ENCODE peak calls at places on chromosomes 13 and 19, in seven cellular contexts. I is thyroid gland, T is fibroblast of lung, V is neuronal stem cell, E is right lobe of liver, F is endothelial cell of umbilical vein, H is AG04450. K is an unnamed sample.
A peak's percentile ranks its signal among the peaks of the same experiment; 100 is the strongest.

GRCh38 chr13:75723927-75724326 is 87.8 kb downstream of the LMO7 start:
- DNase-seq in F (no peak), I (no peak), H (no peak), T (no peak), E (no peak), V (no peak), K (no peak)

GRCh38 chr19:42279148-42279901 is 10.3 kb downstream of the CIC start:
- DNase-seq in E (no peak), H (no peak), V (no peak), I (no peak), F (no peak), T (no peak), K (no peak)

GRCh38 chr13:44601596-44601995 is 25.5 kb upstream of the TSC22D1 start:
- DNase-seq in V (no peak), H (no peak), F (no peak), E (no peak), I (no peak), T (no peak), K (no peak)

GRCh38 chr13:30421093-30422055 is 919 bp upstream of the UBE2L5 start:
- DNase-seq in F (peak; percentile 81), T (peak; percentile 87), I (peak; percentile 84), H (peak; percentile 54), V (peak; percentile 74), E (peak; percentile 88), K (peak; percentile 36)

GRCh38 chr13:40113644-40114304 is 458.3 kb downstream of the COG6 start:
- DNase-seq in E (no peak), H (no peak), V (no peak), F (no peak), T (peak; percentile 55), I (no peak), K (no peak)

GRCh38 chr13:57270493-57270892 is 103.5 kb downstream of the PRR20E start:
- DNase-seq in H (no peak), T (no peak), V (no peak), F (no peak), I (no peak), E (no peak), K (no peak)

GRCh38 chr13:92829930-92830329 is 396.7 kb upstream of the GPC6 start:
- DNase-seq in T (no peak), I (no peak), V (no peak), F (no peak), H (no peak), E (no peak), K (no peak)

GRCh38 chr19:55358943-55359908 is 3.8 kb downstream of the GARIN5B start:
- DNase-seq in H (no peak), F (no peak), V (no peak), T (no peak), E (peak; percentile 16), I (no peak), K (no peak)

GRCh38 chr19:53545271-53546065 is 7.5 kb downstream of the ZNF331 start:
- DNase-seq in F (peak; percentile 9), V (no peak), E (no peak), T (peak; percentile 87), I (peak; percentile 70), H (no peak), K (no peak)

GRCh38 chr13:61275251-61275650 is 140.4 kb downstream of the PCDH20 start:
- DNase-seq in F (no peak), I (no peak), H (no peak), T (no peak), V (no peak), E (no peak), K (no peak)

GRCh38 chr13:32309812-32310706 is 5.1 kb downstream of the ZAR1L start:
- DNase-seq in V (peak; percentile 41), E (no peak), I (peak; percentile 9), F (peak; percentile 72), H (peak; percentile 41), T (peak; percentile 47), K (no peak)

GRCh38 chr13:52454459-52454824 is 836 bp upstream of the CKAP2 start:
- DNase-seq in H (no peak), V (no peak), I (no peak), F (peak; percentile 36), E (no peak), T (peak; percentile 13), K (peak; percentile 10)

GRCh38 chr13:31880849-31881494 is 141.6 kb downstream of the RXFP2 start:
- DNase-seq in E (no peak), F (no peak), T (no peak), V (no peak), I (no peak), H (no peak), K (no peak)

GRCh38 chr19:34366670-34367423 is 1.9 kb downstream of the GPI start:
- DNase-seq in V (no peak), T (peak; percentile 67), E (no peak), H (peak; percentile 23), F (no peak), I (no peak), K (no peak)

GRCh38 chr13:110716235-110716505 is 2.7 kb downstream of the ING1 start:
- DNase-seq in F (no peak), T (peak; percentile 10), H (no peak), I (peak; percentile 72), V (no peak), E (peak; percentile 76), K (no peak)

GRCh38 chr13:59320021-59320420 is 843.7 kb downstream of the DIAPH3 start:
- DNase-seq in T (no peak), I (no peak), V (no peak), H (no peak), E (no peak), F (peak; percentile 47), K (no peak)

GRCh38 chr19:11338569-11339253 is 746 bp downstream of the RAB3D start:
- DNase-seq in F (no peak), E (no peak), I (peak; percentile 51), T (no peak), V (no peak), H (no peak), K (no peak)

GRCh38 chr13:20148501-20149183 is 12.2 kb downstream of the GJA3 start:
- DNase-seq in F (no peak), T (no peak), H (no peak), V (no peak), E (no peak), I (no peak), K (no peak)

GRCh38 chr19:58067240-58067912 is 8.3 kb downstream of the ZNF135 start:
- DNase-seq in V (no peak), E (no peak), H (no peak), T (peak; percentile 7), I (no peak), F (no peak), K (no peak)
- H3K9me3 ChIP-seq in V (peaks cover 49% of the 10 kb centered on the region), E (no peaks in the 10 kb centered on the region), H (peaks cover 88% of the 10 kb centered on the region), T (peaks cover 4% of the 10 kb centered on the region), I (no peaks in the 10 kb centered on the region), F (peaks cover 9% of the 10 kb centered on the region), K (peaks cover 18% of the 10 kb centered on the region)

GRCh38 chr19:57754091-57754673 is 7.6 kb downstream of the ZNF776 start:
- DNase-seq in E (no peak), I (no peak), H (no peak), F (no peak), V (no peak), T (no peak), K (no peak)

GRCh38 chr19:57755031-57755430 is 8.4 kb downstream of the ZNF776 start:
- DNase-seq in F (no peak), T (no peak), V (no peak), H (no peak), E (no peak), I (no peak), K (no peak)

GRCh38 chr19:57759096-57759495 is 10.4 kb upstream of the ZNF586 start:
- DNase-seq in V (no peak), T (no peak), I (peak; percentile 64), E (no peak), F (no peak), H (no peak), K (no peak)

GRCh38 chr19:57757941-57758340 is 11.3 kb downstream of the ZNF776 start:
- DNase-seq in F (no peak), I (no peak), T (no peak), H (no peak), E (no peak), V (no peak), K (no peak)
- H3K9me3 ChIP-seq in F (peaks cover 15% of the 10 kb centered on the region), I (no peaks in the 10 kb centered on the region), T (peaks cover 9% of the 10 kb centered on the region), H (peaks cover 21% of the 10 kb centered on the region), E (peaks cover 18% of the 10 kb centered on the region), V (no peaks in the 10 kb centered on the region), K (peaks cover 34% of the 10 kb centered on the region)

GRCh38 chr13:112526146-112526853 is 61.7 kb downstream of the TUBGCP3 start:
- DNase-seq in E (no peak), V (no peak), H (no peak), I (no peak), T (no peak), F (no peak), K (no peak)

GRCh38 chr13:112521073-112521685 is 66.8 kb downstream of the TUBGCP3 start:
- DNase-seq in H (no peak), F (no peak), I (no peak), E (no peak), T (peak; percentile 8), V (no peak), K (no peak)

GRCh38 chr13:112525306-112525945 is 62.5 kb downstream of the TUBGCP3 start:
- DNase-seq in V (no peak), I (no peak), T (no peak), E (no peak), F (peak; percentile 28), H (no peak), K (no peak)

GRCh38 chr13:112519517-112520060 is 68.4 kb downstream of the TUBGCP3 start:
- DNase-seq in V (no peak), T (no peak), E (no peak), I (no peak), H (no peak), F (no peak), K (no peak)

DNA sequence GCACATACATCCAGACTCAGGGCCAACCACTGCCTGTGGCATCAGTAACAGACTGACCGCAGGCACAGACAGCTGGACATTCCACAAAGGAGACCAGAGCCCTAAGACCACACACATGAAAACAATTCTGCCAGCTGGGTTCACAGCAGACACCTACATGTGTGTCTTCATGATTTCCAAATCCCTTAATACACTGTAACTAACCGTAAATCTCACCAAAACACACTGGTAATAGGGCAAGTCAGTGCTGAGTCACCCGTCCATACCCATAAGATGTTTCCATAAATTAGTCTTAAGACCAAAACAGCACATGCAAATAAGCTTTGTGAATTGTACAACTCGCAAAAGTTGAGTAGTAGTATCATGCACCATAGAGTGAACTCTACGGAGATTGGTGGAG is 65.4 kb downstream of the TUBGCP3 start:
- DNase-seq in I (no peak), T (peak; percentile 32), V (no peak), E (no peak), F (no peak), H (no peak), K (no peak)
- H3K9me3 ChIP-seq in I (no peaks in the 10 kb centered on the region), T (no peaks in the 10 kb centered on the region), V (peaks cover 3% of the 10 kb centered on the region), E (no peaks in the 10 kb centered on the region), F (no peaks in the 10 kb centered on the region), H (no peaks in the 10 kb centered on the region), K (no peaks in the 10 kb centered on the region)

GRCh38 chr19:10222201-10222890 is 8.8 kb downstream of the S1PR2 start:
- DNase-seq in I (no peak), T (no peak), V (no peak), H (no peak), F (no peak), E (no peak), K (no peak)

GRCh38 chr19:10223488-10224213 is 7.5 kb downstream of the S1PR2 start:
- DNase-seq in E (no peak), I (no peak), V (no peak), T (no peak), H (no peak), F (no peak), K (no peak)

GRCh38 chr19:10220695-10221094 is 10.4 kb downstream of the S1PR2 start:
- DNase-seq in I (no peak), E (no peak), F (no peak), T (no peak), V (no peak), H (no peak), K (no peak)

GRCh38 chr19:10217085-10217484 is 14.0 kb downstream of the S1PR2 start:
- DNase-seq in I (no peak), E (no peak), T (no peak), F (no peak), V (no peak), H (no peak), K (no peak)

GRCh38 chr19:10219678-10220077 is 11.5 kb downstream of the S1PR2 start:
- DNase-seq in H (peak; percentile 79), E (peak; percentile 25), V (no peak), T (peak; percentile 44), I (no peak), F (no peak), K (no peak)
- H3K9me3 ChIP-seq in H (peaks cover 7% of the 10 kb centered on the region), E (no peaks in the 10 kb centered on the region), V (no peaks in the 10 kb centered on the region), T (no peaks in the 10 kb centered on the region), I (no peaks in the 10 kb centered on the region), F (no peaks in the 10 kb centered on the region), K (no peaks in the 10 kb centered on the region)